ENCODE peak calls at places on chromosome 6, in eight cellular contexts. W is aorta, G is AG08396, E is DMS 273 treated with DMSO at 0.1 percent for 48 hours, K is mucosa of descending colon, O is lung, L is H54, B is body of pancreas. C is an unnamed sample.

GRCh38 chr6:7691675-7692452 is 34.0 kb upstream of the BMP6 start:
- DNase-seq in E (no peak), B (no peak), W (no peak), G (no peak), O (no peak), K (no peak), L (peak), C (peak)

GRCh38 chr6:102571236-102571908 is 1177.9 kb downstream of the GRIK2 start:
- DNase-seq in L (no peak), O (no peak), E (peak), W (no peak), G (no peak), B (no peak), K (no peak), C (no peak)

GRCh38 chr6:161554883-161555282 is 281.0 kb upstream of the AGPAT4 start:
- DNase-seq in G (no peak), L (no peak), B (no peak), O (no peak), K (no peak), W (no peak), E (no peak), C (no peak)

GRCh38 chr6:86943819-86944407 is 6.6 kb downstream of the HTR1E start:
- DNase-seq in L (no peak), W (no peak), G (no peak), B (peak), K (no peak), E (peak), O (no peak), C (no peak)

GRCh38 chr6:25655746-25656145 is 3.7 kb downstream of the SCGN start:
- DNase-seq in B (no peak), W (no peak), O (no peak), G (no peak), L (no peak), K (no peak), E (no peak), C (no peak)

GRCh38 chr6:124917769-124918168 is 44.5 kb upstream of the RNF217 start:
- DNase-seq in W (no peak), B (no peak), K (no peak), E (no peak), G (no peak), O (no peak), L (no peak), C (no peak)

GRCh38 chr6:110513001-110513400 is 36.6 kb upstream of the SLC22A16 start:
- DNase-seq in B (no peak), L (no peak), K (no peak), E (no peak), O (no peak), G (no peak), W (no peak), C (peak)

GRCh38 chr6:108157234-108157971 is 8.4 kb upstream of the NR2E1 start:
- DNase-seq in E (no peak), W (no peak), G (no peak), K (no peak), L (no peak), B (no peak), O (no peak), C (no peak)

GRCh38 chr6:38997128-38997761 is 51.3 kb upstream of the GLP1R start:
- DNase-seq in L (no peak), G (no peak), E (no peak), W (no peak), O (no peak), K (no peak), B (peak), C (peak)

GRCh38 chr6:80343511-80343910 is 237.0 kb downstream of the BCKDHB start:
- DNase-seq in W (no peak), K (no peak), E (no peak), B (no peak), G (no peak), L (no peak), O (no peak), C (no peak)

GRCh38 chr6:28496099-28496779 is 19.4 kb downstream of the GPX6 start:
- DNase-seq in K (no peak), W (no peak), B (no peak), G (no peak), O (no peak), L (no peak), E (peak), C (no peak)

GRCh38 chr6:18139935-18140621 is 14.8 kb downstream of the TPMT start:
- DNase-seq in B (no peak), E (no peak), O (no peak), W (no peak), G (no peak), K (no peak), L (no peak), C (no peak)

GRCh38 chr6:153087436-153087835 is 43.6 kb downstream of the RGS17 start:
- DNase-seq in O (no peak), B (no peak), K (no peak), L (no peak), G (no peak), W (no peak), E (no peak), C (no peak)

GRCh38 chr6:42406296-42407280 is 45.1 kb downstream of the TRERF1 start:
- DNase-seq in E (no peak), B (no peak), K (no peak), L (no peak), G (no peak), O (no peak), W (no peak), C (peak)

GRCh38 chr6:46407246-46407645 is 84.0 kb downstream of the RCAN2 start:
- DNase-seq in W (no peak), G (no peak), E (no peak), B (no peak), O (no peak), K (no peak), L (no peak), C (no peak)

GRCh38 chr6:112881027-112881426 is 533.9 kb downstream of the RFPL4B start:
- DNase-seq in G (no peak), W (no peak), B (no peak), L (no peak), K (no peak), O (no peak), E (no peak), C (no peak)

GRCh38 chr6:162153991-162154390 is 573.6 kb downstream of the PRKN start:
- DNase-seq in L (no peak), O (no peak), W (no peak), K (no peak), B (no peak), E (no peak), G (no peak), C (no peak)